ENCODE peak calls at places on chromosomes 12 and 14, in seven cellular contexts. E is thoracic aorta; C is left kidney; S is stimulated activated CD4-positive, alpha-beta T cell treated with anti-CD3 and anti-CD28 coated beads, Interleukin-15, amount 100 ng/mL, for 1 hour; V is stimulated activated CD8-positive, alpha-beta memory T cell treated with anti-CD3 and anti-CD28 coated beads, Interleukin-4, amount 100 ng/mL, for 48 hours; B is activated T-cell treated with anti-CD3 and anti-CD28 coated beads for 1 hour; U is hypothalamus. M is an unnamed sample.

GRCh38 chr14:106831322-106831720 is 1304.9 kb downstream of the TMEM121 start:
- DNase-seq in V (peak), C (no peak), U (no peak), S (peak), E (no peak), B (peak), M (peak)

GRCh38 chr14:100132903-100133510 is 26.4 kb downstream of the DEGS2 start:
- DNase-seq in E (no peak), C (no peak), S (no peak), V (no peak), U (no peak), B (no peak), M (no peak)

GRCh38 chr12:40033260-40033649 is 72.6 kb downstream of the SLC2A13 start:
- DNase-seq in B (no peak), S (no peak), U (no peak), V (no peak), C (no peak), E (no peak), M (no peak)

GRCh38 chr12:94671917-94672316 is 21.6 kb upstream of the TMCC3 start:
- DNase-seq in E (no peak), B (no peak), C (no peak), V (no peak), U (no peak), S (no peak), M (no peak)

GRCh38 chr12:59600174-59600573 is 4.3 kb downstream of the SLC16A7 start:
- DNase-seq in B (no peak), C (no peak), U (no peak), S (no peak), E (no peak), V (no peak), M (peak)

GRCh38 chr12:98828802-98829600 is 183.9 kb downstream of the APAF1 start:
- DNase-seq in B (no peak), V (no peak), C (no peak), E (no peak), S (no peak), U (no peak), M (no peak)

GRCh38 chr14:71029236-71029781 is 122.0 kb downstream of the PCNX1 start:
- DNase-seq in S (no peak), B (no peak), U (no peak), E (no peak), V (no peak), C (no peak), M (peak)

GRCh38 chr14:104732355-104732804 is 8.4 kb downstream of the ADSS1 start:
- DNase-seq in U (no peak), V (no peak), S (no peak), E (no peak), B (no peak), C (no peak), M (no peak)

GRCh38 chr14:92847220-92848148 is 53.4 kb downstream of the GOLGA5 start:
- DNase-seq in V (peak), C (no peak), E (no peak), B (no peak), U (no peak), S (no peak), M (peak)

GRCh38 chr12:49358548-49359141 is 8.6 kb upstream of the SPATS2 start:
- DNase-seq in V (peak), E (no peak), C (peak), B (no peak), S (no peak), U (no peak), M (peak)

GRCh38 chr12:110513842-110514241 is 11.7 kb downstream of the RAD9B start:
- DNase-seq in C (no peak), U (no peak), B (no peak), V (no peak), S (no peak), E (no peak), M (no peak)

GRCh38 chr12:3747976-3748619 is 4.8 kb downstream of the CRACR2A start:
- DNase-seq in U (no peak), V (no peak), C (no peak), B (no peak), E (no peak), S (no peak), M (no peak)

GRCh38 chr12:97555547-97556200 is 93.1 kb downstream of the RMST start:
- DNase-seq in S (no peak), E (no peak), B (no peak), U (no peak), V (no peak), C (peak), M (no peak)

GRCh38 chr14:99891900-99892299 is 98.7 kb downstream of the EML1 start:
- DNase-seq in S (no peak), E (no peak), V (no peak), C (no peak), U (no peak), B (no peak), M (no peak)

GRCh38 chr12:109728921-109729836 is 15.6 kb downstream of the FAM222A start:
- DNase-seq in B (no peak), C (no peak), E (no peak), V (no peak), U (no peak), S (no peak), M (no peak)

GRCh38 chr14:72810201-72810600 is 83.7 kb downstream of the DPF3 start:
- DNase-seq in B (peak), U (no peak), E (no peak), V (peak), C (no peak), S (peak), M (no peak)

GRCh38 chr12:122860052-122860853 is 25.0 kb downstream of the HIP1R start:
- DNase-seq in C (peak), E (no peak), V (peak), B (peak), U (peak), S (peak), M (peak)

GRCh38 chr14:57085801-57086200 is 182.9 kb downstream of the EXOC5 start:
- DNase-seq in V (no peak), E (no peak), S (no peak), B (no peak), U (no peak), C (no peak), M (no peak)

GRCh38 chr12:41486718-41487117 is 298.6 kb downstream of the PDZRN4 start:
- DNase-seq in C (no peak), E (no peak), U (no peak), V (no peak), B (no peak), S (no peak), M (peak)

GRCh38 chr12:53053223-53054111 is 3.6 kb downstream of the TNS2 start:
- DNase-seq in C (peak), E (no peak), V (peak), B (peak), U (peak), S (peak), M (no peak)

GRCh38 chr12:122850695-122851350 is 15.6 kb downstream of the HIP1R start:
- DNase-seq in E (no peak), C (no peak), S (no peak), U (no peak), V (no peak), B (no peak), M (peak)